ENCODE peak calls at places on chromosomes 13 and 19, in four cellular contexts. M is OCI-LY7, G is HL-60, Q is tibial nerve. P is an unnamed sample.

GRCh38 chr19:37304190-37304883 is 66.6 kb upstream of the ZNF527 start:
- DNase-seq in M (no peak), G (no peak), Q (no peak), P (no peak)

GRCh38 chr13:34913040-34913439 is 29.0 kb upstream of the NBEA start:
- DNase-seq in M (no peak), G (no peak), Q (no peak), P (peak; percentile 4)

GRCh38 chr13:34107814-34108213 is 289.9 kb downstream of the RFC3 start:
- DNase-seq in M (no peak), G (no peak), Q (no peak), P (no peak)

GRCh38 chr19:42092350-42092749 is 16.4 kb downstream of the ZNF574 start:
- DNase-seq in M (peak; percentile 46), G (peak; percentile 39), Q (no peak), P (peak; percentile 50)

GRCh38 chr13:65959305-65959704 is 1270.8 kb downstream of the PCDH9 start:
- DNase-seq in M (no peak), G (no peak), Q (no peak), P (no peak)

GRCh38 chr19:991174-991931 is 7.2 kb downstream of the WDR18 start:
- DNase-seq in M (peak; percentile 53), G (no peak), Q (no peak), P (peak; percentile 80)

GRCh38 chr13:44191504-44192171 is 182.0 kb upstream of the SERP2 start:
- DNase-seq in M (peak; percentile 67), G (peak; percentile 21), Q (no peak), P (peak; percentile 63)

GRCh38 chr13:28349371-28349770 is 145.6 kb downstream of the FLT1 start:
- DNase-seq in M (no peak), G (no peak), Q (no peak), P (no peak)

GRCh38 chr19:1182068-1182467 is 8.0 kb upstream of the SBNO2 start:
- DNase-seq in M (no peak), G (no peak), Q (no peak), P (no peak)

GRCh38 chr13:112901951-112902651 is 66.9 kb upstream of the MCF2L start:
- DNase-seq in M (no peak), G (no peak), Q (no peak), P (no peak)

GRCh38 chr13:98507060-98507797 is 69.7 kb downstream of the STK24 start:
- DNase-seq in M (no peak), G (no peak), Q (no peak), P (no peak)

GRCh38 chr13:24261566-24261965 is 47.8 kb upstream of the C1QTNF9 start:
- DNase-seq in M (no peak), G (no peak), Q (no peak), P (no peak)

GRCh38 chr13:95704510-95704909 is 27.6 kb downstream of the DNAJC3 start:
- DNase-seq in M (no peak), G (no peak), Q (no peak), P (no peak)

GRCh38 chr19:33224694-33225457 is 774 bp downstream of the SLC7A10 start:
- DNase-seq in M (no peak), G (no peak), Q (no peak), P (no peak)

GRCh38 chr19:47232422-47233211 is 1.6 kb upstream of the BBC3 start:
- DNase-seq in M (peak; percentile 52), G (no peak), Q (no peak), P (peak; percentile 67)

GRCh38 chr19:39993605-39994004 is 3.3 kb upstream of the ZNF546 start:
- DNase-seq in M (no peak), G (no peak), Q (no peak), P (no peak)

GRCh38 chr19:39996811-39997594 is at the start of gene ZNF546:
- DNase-seq in M (peak; percentile 93), G (peak; percentile 84), Q (peak; percentile 75), P (peak; percentile 96)

GRCh38 chr19:39997595-39998216 is 846 bp downstream of the ZNF546 start:
- DNase-seq in M (no peak), G (no peak), Q (no peak), P (peak; percentile 30)

GRCh38 chr19:39996218-39996810 is 546 bp upstream of the ZNF546 start:
- DNase-seq in M (peak; percentile 50), G (no peak), Q (no peak), P (peak; percentile 66)

DNA sequence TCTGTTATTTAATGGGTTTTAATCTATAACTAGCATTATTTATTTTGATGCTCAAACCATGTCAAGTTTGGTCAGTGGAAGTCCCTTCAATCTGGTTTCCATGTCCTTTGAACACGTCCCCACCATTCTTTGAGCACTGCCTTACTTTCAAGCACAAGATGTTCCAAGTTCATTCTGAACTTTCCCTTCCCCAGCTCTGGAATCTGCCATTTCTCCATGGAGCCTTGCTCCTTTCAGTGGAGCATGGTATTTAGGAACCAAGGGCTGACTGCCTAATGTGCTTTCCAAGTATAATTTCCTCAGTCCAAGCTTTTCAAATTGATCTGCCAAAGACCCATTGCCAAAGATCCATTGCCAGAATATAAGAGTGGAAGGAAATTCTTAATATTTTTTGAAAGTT is 1.1 kb upstream of the ZNF546 start:
- DNase-seq in M (no peak), G (no peak), Q (no peak), P (no peak)
- H3K4me3 ChIP-seq in M (peak overlapping the region; percentile 77), G (no peak overlapping the region), Q (no peak overlapping the region), P (peak overlapping the region; percentile 87)

DNA sequence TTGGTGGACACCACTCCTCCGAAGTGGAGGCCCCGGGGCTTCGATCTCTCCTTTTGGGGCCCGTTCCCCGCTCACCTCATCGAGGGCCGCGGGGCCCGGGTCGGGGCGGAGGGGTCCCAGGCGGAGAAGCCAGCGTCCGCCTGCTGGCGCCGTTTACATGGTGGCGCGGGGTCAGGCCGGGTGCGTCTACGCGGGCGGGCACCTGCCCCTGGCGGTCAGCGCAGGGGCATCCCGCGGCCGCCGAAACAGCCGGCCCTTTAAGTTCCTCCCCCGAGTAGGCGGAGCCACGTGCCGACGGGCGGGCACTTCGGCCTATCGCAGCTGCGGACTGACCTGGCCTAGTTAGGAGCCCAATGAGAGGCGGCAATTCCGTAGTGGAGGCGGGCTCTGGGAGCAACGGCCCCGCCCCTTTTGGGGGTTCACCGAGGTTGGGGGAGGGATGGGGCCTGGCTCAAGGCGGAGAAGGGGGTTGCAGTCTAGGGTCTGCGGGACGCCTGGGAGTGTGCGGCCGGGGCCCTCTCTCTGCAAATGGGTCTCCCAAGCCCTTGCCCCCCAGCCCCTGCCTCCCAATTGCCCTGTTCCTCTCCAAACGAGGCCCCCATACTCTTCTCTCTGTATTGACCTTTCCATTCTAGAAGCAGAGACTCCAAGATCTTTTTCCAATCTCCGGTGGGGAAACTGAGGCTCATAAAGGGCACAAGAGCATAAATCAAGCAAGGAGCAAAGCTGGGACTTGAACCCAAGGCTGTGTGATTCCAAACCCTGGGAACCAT is at the start of gene ABHD8:
- DNase-seq in M (peak; percentile 98), G (peak; percentile 90), Q (peak; percentile 91), P (peak; percentile 98)
- TF ChIP-seq CTCF in M (peak; percentile 39), G (no peak), Q (peak; percentile 82), P (peak; percentile 36)

DNA sequence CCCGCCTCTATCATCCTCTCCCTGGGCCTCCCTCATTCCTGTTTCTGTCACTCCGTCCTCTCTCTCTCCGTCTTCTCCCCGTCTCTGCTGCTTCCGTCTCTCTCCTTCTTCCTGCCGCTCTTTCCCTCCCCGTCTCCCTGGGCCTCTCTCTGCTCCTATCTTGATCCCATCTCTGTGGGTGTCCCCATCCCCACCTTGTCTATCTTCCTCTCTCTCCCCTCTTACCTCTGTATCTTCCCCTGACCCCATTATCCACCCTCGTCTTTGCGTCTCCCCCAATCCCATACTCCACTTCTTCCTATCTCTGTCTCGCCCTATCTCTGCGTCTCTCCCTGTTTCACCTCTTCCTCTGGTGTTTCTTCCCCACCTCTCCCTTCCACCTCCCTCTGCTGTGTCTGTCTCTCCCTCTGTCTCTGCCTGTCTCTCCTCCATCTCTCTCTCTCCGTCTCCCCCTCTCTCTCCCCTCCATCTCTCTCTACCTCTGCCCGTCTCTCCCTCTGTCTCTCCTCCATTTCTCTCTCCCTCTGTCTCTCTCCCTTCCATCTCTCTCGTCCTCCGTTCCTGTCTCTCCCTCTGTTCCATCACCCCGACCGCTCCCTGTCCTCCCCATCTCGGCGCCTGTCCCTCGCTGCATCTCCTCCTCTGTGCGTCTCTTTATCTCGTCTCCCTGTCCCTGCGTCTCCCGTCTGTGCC is 4.3 kb downstream of the GRIN2D start:
- DNase-seq in M (no peak), G (no peak), Q (no peak), P (no peak)
- H3K4me3 ChIP-seq in M (peak overlapping the region; percentile 62), G (peak overlapping the region; percentile 48), Q (peak overlapping the region; percentile 30), P (peak overlapping the region; percentile 63)

DNA sequence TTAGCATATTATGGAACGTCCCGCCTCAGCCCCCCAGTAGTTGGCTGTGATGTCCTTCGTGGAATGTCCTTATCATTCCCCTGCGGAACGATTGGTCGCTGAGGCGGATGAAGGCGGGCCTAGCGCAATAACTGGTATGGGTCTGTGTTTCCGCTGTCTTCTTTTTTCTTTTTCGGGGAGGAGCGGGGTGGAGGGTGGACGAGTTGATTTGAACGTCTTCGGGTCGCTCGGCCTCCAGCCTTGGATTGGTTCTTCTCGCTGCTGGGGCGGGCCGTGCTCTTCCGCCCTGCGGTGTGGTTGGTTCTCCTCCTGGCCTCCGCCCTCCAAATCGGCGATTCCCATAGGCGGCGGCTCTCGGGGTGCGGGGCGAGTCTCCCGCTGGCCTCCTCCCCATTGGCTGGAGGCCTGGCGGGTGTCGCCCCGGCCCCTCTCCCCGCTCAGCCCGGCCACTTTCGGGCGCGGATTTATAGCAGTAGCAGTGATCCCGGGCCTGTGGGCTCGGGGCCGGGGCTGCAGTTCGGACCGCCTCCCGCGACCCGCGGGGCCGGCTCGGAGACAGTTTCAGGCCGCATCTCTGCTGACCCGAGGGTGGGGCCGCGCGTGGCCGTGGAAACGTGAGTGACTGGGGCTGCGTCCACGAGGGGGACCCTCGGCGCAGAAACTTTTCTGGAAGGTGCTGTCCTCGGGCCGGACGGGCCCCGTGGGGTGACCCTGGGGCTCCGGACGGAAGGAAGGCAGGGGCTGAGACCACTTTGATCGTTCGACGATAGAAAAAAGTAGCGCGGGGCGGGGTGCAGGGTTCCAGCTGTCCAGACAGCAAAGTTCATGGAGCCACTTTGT is 2.1 kb downstream of the ING1 start:
- DNase-seq in M (peak; percentile 93), G (peak; percentile 92), Q (peak; percentile 96), P (peak; percentile 99)
- TF ChIP-seq CTCF in M (peak; percentile 15), G (no peak), Q (no peak), P (peak; percentile 14)